ENCODE peak calls at places on chromosome 16, in six cellular contexts. G is esophagus squamous epithelium, Y is heart left ventricle, I is PC-9, K is neural progenitor cell, U is foreskin fibroblast. J is an unnamed sample.

GRCh38 chr16:86387461-86388440 is 122.6 kb upstream of the FOXF1 start:
- DNase-seq in Y (no peak), U (peak), I (no peak), K (no peak), G (no peak), J (peak)

GRCh38 chr16:23324727-23325126 is 22.6 kb downstream of the SCNN1B start:
- DNase-seq in K (no peak), I (peak), G (no peak), Y (peak), U (no peak), J (no peak)

GRCh38 chr16:86929149-86929871 is 351.0 kb downstream of the FOXL1 start:
- DNase-seq in U (peak), K (no peak), Y (peak), G (no peak), I (no peak), J (peak)

GRCh38 chr16:57190136-57190535 is 4.0 kb downstream of the RSPRY1 start:
- DNase-seq in K (no peak), I (no peak), U (no peak), G (no peak), Y (no peak), J (no peak)

GRCh38 chr16:56013962-56014552 is 138.9 kb upstream of the CES5A start:
- DNase-seq in Y (peak), G (no peak), K (peak), I (peak), U (no peak), J (no peak)

GRCh38 chr16:11801481-11802021 is 4.5 kb upstream of the ZC3H7A start:
- DNase-seq in K (no peak), I (no peak), U (no peak), G (no peak), Y (no peak), J (no peak)

GRCh38 chr16:69662901-69663300 is 63.5 kb downstream of the NQO1 start:
- DNase-seq in U (no peak), K (no peak), G (no peak), I (no peak), Y (no peak), J (no peak)

GRCh38 chr16:678858-679807 is 1.1 kb upstream of the STUB1 start:
- DNase-seq in K (peak), Y (peak), I (peak), G (no peak), U (no peak), J (peak)

GRCh38 chr16:86773339-86773715 is 195.0 kb downstream of the FOXL1 start:
- DNase-seq in Y (no peak), G (no peak), K (no peak), U (no peak), I (no peak), J (no peak)

GRCh38 chr16:88790312-88791150 is 5.5 kb upstream of the PIEZO1 start:
- DNase-seq in I (no peak), Y (no peak), K (no peak), G (no peak), U (no peak), J (no peak)

GRCh38 chr16:77467929-77468328 is 33.1 kb upstream of the ADAMTS18 start:
- DNase-seq in G (no peak), K (no peak), Y (no peak), U (no peak), I (no peak), J (no peak)

DNA sequence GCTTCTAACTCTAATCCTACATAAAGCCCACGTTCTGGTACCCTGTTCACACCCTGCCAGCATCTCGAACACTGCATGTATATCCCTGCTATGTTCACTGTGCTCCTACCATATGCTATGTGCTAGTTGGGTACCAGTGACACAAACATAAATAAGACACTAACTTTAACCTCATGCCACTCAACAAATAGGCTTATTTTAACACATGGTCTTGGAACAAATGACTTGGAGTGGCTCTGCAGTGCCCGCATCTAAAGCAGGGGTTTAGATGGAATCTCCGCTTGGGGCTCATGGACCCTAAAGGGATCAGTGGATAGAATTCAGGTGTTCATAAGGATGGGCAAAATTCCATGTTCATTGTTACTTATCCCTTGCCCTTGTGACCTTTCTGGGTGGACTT is 175.7 kb upstream of the ZKSCAN2 start:
- DNase-seq in Y (no peak), K (no peak), U (no peak), I (no peak), G (no peak), J (no peak)
- H3K4me3 ChIP-seq in Y (no peak), K (no peak), U (no peak), I (no peak), G (no peak), J (no peak)

DNA sequence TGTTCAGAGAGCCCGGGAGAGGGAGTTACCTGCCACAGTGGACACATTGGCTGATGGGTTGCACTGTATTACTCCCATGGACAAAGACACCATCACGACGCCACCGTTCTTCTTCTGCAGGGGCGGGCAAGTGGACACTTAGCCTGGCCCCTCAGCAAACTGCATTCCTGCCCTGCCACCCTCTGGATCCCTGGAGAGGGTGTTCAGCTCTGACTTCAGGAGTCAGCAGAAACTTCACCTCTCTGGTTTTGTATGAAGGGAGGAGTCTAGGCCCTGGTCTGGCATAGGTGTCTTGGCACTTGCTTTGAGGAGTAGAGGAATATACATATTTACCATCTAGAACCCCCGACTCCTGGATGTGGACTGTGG is 9.3 kb downstream of the DPEP2 start:
- DNase-seq in G (no peak), I (no peak), K (no peak), Y (no peak), U (no peak), J (no peak)
- TF ChIP-seq CTCF in G (no peak), I (no peak), K (no peak), Y (no peak), U (no peak), J (no peak)

GRCh38 chr16:83023640-83024039 is 396.9 kb downstream of the CDH13 start:
- DNase-seq in U (no peak), I (no peak), K (no peak), Y (no peak), G (no peak), J (no peak)

GRCh38 chr16:83023011-83023410 is 396.2 kb downstream of the CDH13 start:
- DNase-seq in Y (no peak), U (no peak), K (no peak), G (no peak), I (no peak), J (no peak)

GRCh38 chr16:83015871-83016270 is 389.1 kb downstream of the CDH13 start:
- DNase-seq in K (no peak), U (no peak), Y (no peak), G (no peak), I (no peak), J (no peak)

GRCh38 chr16:83021049-83021448 is 394.3 kb downstream of the CDH13 start:
- DNase-seq in I (no peak), G (no peak), U (no peak), Y (no peak), K (no peak), J (no peak)

GRCh38 chr16:83019963-83020362 is 393.2 kb downstream of the CDH13 start:
- DNase-seq in G (no peak), Y (no peak), K (no peak), U (no peak), I (no peak), J (no peak)
- H3K4me3 ChIP-seq in G (no peak), Y (no peak), K (no peak), U (no peak), I (no peak), J (no peak)

DNA sequence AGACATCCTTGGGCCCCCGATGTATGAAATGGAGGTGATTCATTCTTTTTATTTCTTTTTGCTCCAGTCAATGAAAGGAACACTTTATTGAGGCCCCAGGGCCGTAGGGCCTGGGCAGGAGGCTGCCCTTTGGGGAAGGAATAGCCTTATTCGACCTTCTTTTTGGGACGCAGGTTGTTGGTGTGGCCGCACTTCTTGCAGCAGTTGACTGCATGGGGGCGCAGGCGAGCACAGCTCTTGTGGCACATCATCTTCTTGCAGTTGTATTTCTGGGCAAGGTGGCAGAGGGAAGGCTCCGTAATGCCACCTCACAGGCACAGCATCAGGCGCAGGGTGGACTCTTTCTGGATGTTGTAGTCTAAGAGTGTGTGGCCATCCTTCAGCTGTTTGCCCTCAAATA is 50.9 kb downstream of the SIAH1 start:
- DNase-seq in G (no peak), I (no peak), Y (no peak), K (peak), U (no peak), J (no peak)
- TF ChIP-seq CTCF in G (no peak), I (no peak), Y (no peak), K (peak), U (no peak), J (no peak)

DNA sequence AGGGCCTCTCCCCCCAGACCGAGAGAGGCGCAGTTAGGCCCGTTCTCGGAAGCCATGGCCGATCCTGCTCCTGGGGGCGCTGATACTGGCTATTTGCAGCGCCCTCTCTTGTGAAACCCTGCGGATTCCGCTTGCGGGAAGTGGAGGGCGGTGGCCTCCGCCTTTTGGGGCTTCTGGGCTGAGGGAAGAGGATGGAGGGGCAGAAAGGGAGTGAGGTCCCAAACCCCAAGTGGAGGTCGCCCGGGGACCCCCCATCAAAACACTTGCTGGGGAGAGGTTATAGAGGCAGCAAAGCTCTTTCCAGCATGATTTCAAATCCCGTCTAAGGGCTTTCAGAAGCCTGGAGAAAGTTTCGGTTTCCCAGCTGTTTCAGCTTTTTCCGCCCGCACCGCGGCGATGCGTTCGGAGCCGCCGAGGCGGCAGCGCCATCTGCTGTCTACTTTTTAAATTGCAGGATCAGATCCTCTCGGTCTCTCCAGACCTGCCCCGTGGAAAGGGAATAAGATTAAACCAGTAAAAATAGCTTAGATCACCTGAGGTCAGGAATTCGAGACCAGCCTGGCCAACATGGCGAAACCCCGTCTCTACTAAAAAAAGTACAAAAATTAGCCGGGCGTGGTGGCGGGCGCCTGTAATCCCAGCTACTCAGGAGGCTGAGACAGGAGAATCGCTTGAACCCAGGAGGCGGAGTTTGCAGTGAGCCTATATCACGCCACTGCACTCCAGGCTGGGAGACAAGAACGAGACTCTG is 15.8 kb downstream of the SNX20 start:
- DNase-seq in U (peak), I (peak), K (peak), Y (peak), G (no peak), J (peak)
- H3K4me3 ChIP-seq in U (peak), I (peak), K (peak), Y (peak), G (peak), J (peak)

GRCh38 chr16:75130150-75130771 is 13.7 kb upstream of the LDHD start:
- DNase-seq in G (no peak), Y (no peak), I (peak), U (no peak), K (no peak), J (no peak)
- TF ChIP-seq CTCF in G (no peak), Y (peak), I (no peak), U (no peak), K (peak), J (peak)

GRCh38 chr16:50446861-50447260 is 78.1 kb upstream of the BRD7 start:
- DNase-seq in K (no peak), I (no peak), Y (no peak), G (no peak), U (no peak), J (no peak)
- H3K4me3 ChIP-seq in K (no peak), I (no peak), Y (no peak), G (no peak), U (no peak), J (no peak)

DNA sequence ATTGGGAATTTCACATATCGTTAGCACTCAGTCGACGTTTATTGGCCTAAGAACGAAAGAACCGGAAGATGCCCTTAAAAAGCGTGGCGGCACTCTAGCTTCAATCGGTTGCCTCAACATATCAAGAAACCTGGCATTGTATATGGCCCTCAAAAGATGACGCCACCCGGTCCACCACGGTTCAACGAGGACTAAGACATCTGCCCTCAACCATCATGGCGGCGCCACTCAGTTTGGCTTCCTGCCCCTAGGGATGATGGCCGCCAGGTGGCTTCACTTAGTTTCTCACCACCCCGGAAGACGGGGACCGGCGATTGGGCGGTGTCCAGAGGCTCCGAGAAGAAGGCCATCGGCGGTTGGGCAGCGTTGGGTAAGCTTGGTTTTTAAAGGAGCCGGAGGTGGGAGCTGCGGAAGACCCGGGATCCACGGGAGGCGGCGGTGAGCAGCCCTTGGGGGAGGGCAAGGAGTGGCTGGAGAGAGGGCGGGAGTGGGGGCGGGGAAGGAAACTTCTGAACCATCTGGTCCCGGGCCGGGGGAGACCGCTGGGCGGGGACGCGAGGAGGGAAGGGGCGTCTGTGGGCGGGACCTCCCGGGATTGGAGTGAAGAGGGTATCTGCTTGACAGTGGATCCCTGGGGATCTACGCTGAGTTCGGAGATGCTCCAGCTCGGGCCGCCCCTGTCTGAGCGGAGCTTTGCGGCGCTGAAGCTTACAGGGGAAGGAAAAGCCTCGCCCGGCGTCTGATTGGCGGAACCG is at the start of gene PRR14:
- DNase-seq in G (peak), U (peak), I (peak), Y (peak), K (peak), J (peak)
- TF ChIP-seq CTCF in G (peak), U (no peak), I (no peak), Y (peak), K (peak), J (peak)